ENCODE peak calls at places on chromosomes 11 and 22, in five cellular contexts. Y, L, P, M and N are unnamed samples.

GRCh38 chr11:18700375-18700774 is 1.8 kb downstream of the TMEM86A start:
- DNase-seq in Y (no peak), L (no peak), P (no peak), M (no peak), N (no peak)

GRCh38 chr11:131465746-131466145 is 95.3 kb downstream of the NTM start:
- DNase-seq in Y (no peak), L (no peak), P (no peak), M (no peak), N (no peak)

GRCh38 chr22:19917389-19918138 is 24.0 kb upstream of the COMT start:
- DNase-seq in Y (no peak), L (no peak), P (no peak), M (no peak), N (no peak)

GRCh38 chr11:85822814-85823213 is 11.9 kb upstream of the SYTL2 start:
- DNase-seq in Y (no peak), L (no peak), P (no peak), M (no peak), N (no peak)

GRCh38 chr11:2689551-2690260 is 10.1 kb downstream of the KCNQ1OT1 start:
- DNase-seq in Y (no peak), L (no peak), P (no peak), M (no peak), N (no peak)

GRCh38 chr11:117087446-117087845 is 10.8 kb downstream of the SIK3 start:
- DNase-seq in Y (no peak), L (no peak), P (no peak), M (no peak), N (no peak)

GRCh38 chr11:69601346-69601975 is 39.5 kb upstream of the CCND1 start:
- DNase-seq in Y (no peak), L (no peak), P (no peak), M (no peak), N (no peak)

GRCh38 chr11:79864882-79865281 is 424.1 kb upstream of the TENM4 start:
- DNase-seq in Y (no peak), L (peak), P (no peak), M (no peak), N (no peak)

GRCh38 chr11:31421840-31422239 is 52.2 kb downstream of the DNAJC24 start:
- DNase-seq in Y (no peak), L (no peak), P (no peak), M (no peak), N (no peak)

GRCh38 chr11:68584991-68585524 is 99.3 kb upstream of the GAL start:
- DNase-seq in Y (no peak), L (no peak), P (no peak), M (no peak), N (no peak)

GRCh38 chr22:29079218-29079901 is 6.5 kb downstream of the KREMEN1 start:
- DNase-seq in Y (no peak), L (peak), P (no peak), M (no peak), N (no peak)

GRCh38 chr22:37284807-37285355 is 2.6 kb downstream of the CYTH4 start:
- DNase-seq in Y (no peak), L (no peak), P (peak), M (peak), N (peak)